ENCODE peak calls at places on chromosome 18, in four cellular contexts. U, Z, G and S are unnamed samples.

GRCh38 chr18:3710712-3711269 is 260.8 kb downstream of the TGIF1 start:
- DNase-seq in U (peak; percentile 31), Z (no peak), G (no peak), S (no peak)

GRCh38 chr18:50847192-50847591 is 27.4 kb upstream of the MRO start:
- DNase-seq in U (no peak), Z (no peak), G (peak; percentile 15), S (no peak)

GRCh38 chr18:80247403-80247916 is at the start of gene PARD6G:
- DNase-seq in U (peak; percentile 92), Z (peak; percentile 64), G (peak; percentile 41), S (peak; percentile 80)

GRCh38 chr18:63157293-63158011 is 162.1 kb downstream of the BCL2 start:
- DNase-seq in U (no peak), Z (no peak), G (no peak), S (no peak)

GRCh38 chr18:10381951-10382350 is 72.5 kb upstream of the APCDD1 start:
- DNase-seq in U (no peak), Z (no peak), G (no peak), S (no peak)

GRCh38 chr18:55328301-55328700 is 259.7 kb downstream of the TCF4 start:
- DNase-seq in U (no peak), Z (no peak), G (peak; percentile 71), S (no peak)

GRCh38 chr18:73458186-73458964 is 590.6 kb upstream of the NETO1 start:
- DNase-seq in U (no peak), Z (no peak), G (no peak), S (no peak)

GRCh38 chr18:11667578-11667977 is 21.5 kb upstream of the GNAL start:
- DNase-seq in U (no peak), Z (no peak), G (no peak), S (no peak)

GRCh38 chr18:49013961-49014604 is 63.3 kb upstream of the SMAD7 start:
- DNase-seq in U (no peak), Z (no peak), G (no peak), S (no peak)